ENCODE peak calls at places on chromosomes 4 and X, in six cellular contexts. M, B, K, A, N and H are unnamed samples.
A peak's percentile ranks its signal among the peaks of the same experiment; 100 is the strongest.

GRCh38 chrX:129678176-129678880 is 23.6 kb upstream of the APLN start:
- DNase-seq in B (no peak), N (no peak), A (peak; percentile 37), M (peak; percentile 53), K (peak; percentile 60), H (no peak)

GRCh38 chr4:176163041-176163440 is 32.3 kb downstream of the SPATA4 start:
- DNase-seq in N (no peak), B (no peak), A (no peak), M (no peak), K (no peak), H (no peak)

GRCh38 chrX:37745835-37746234 is 34.0 kb upstream of the CYBB start:
- DNase-seq in M (no peak), B (no peak), A (no peak), N (no peak), K (no peak), H (no peak)

GRCh38 chr4:82126641-82127040 is 247.2 kb downstream of the HNRNPD start:
- DNase-seq in B (no peak), A (no peak), M (no peak), K (no peak), N (no peak), H (no peak)

GRCh38 chr4:182137343-182137742 is 105.9 kb upstream of the TENM3 start:
- DNase-seq in A (no peak), B (no peak), N (peak; percentile 41), M (no peak), K (no peak), H (no peak)

GRCh38 chrX:130300010-130300282 is 31.2 kb upstream of the ZNF280C start:
- DNase-seq in A (no peak), B (no peak), K (no peak), N (no peak), M (no peak), H (no peak)

GRCh38 chr4:180617203-180617602 is 1626.0 kb upstream of the TENM3 start:
- DNase-seq in N (no peak), A (peak; percentile 31), K (no peak), B (no peak), M (no peak), H (no peak)

GRCh38 chr4:145781306-145781705 is 101.4 kb downstream of the C4orf51 start:
- DNase-seq in K (no peak), N (no peak), B (no peak), A (no peak), M (no peak), H (no peak)

GRCh38 chr4:184382189-184382846 is 92.0 kb downstream of the IRF2 start:
- DNase-seq in N (no peak), A (no peak), M (no peak), B (no peak), K (no peak), H (no peak)

GRCh38 chrX:153632612-153632980 is 14.4 kb upstream of the DUSP9 start:
- DNase-seq in K (no peak), M (no peak), N (no peak), A (no peak), B (no peak), H (no peak)

GRCh38 chr4:23877758-23878229 is 12.1 kb downstream of the PPARGC1A start:
- DNase-seq in A (peak; percentile 67), K (no peak), B (no peak), M (no peak), N (peak; percentile 49), H (no peak)

GRCh38 chr4:76582074-76582816 is 147.2 kb downstream of the SHROOM3 start:
- DNase-seq in M (no peak), N (no peak), K (no peak), B (no peak), A (peak; percentile 39), H (peak; percentile 64)

GRCh38 chr4:184534511-184535391 is 60.4 kb upstream of the IRF2 start:
- DNase-seq in N (peak; percentile 72), K (no peak), A (no peak), M (no peak), B (no peak), H (peak; percentile 55)

DNA sequence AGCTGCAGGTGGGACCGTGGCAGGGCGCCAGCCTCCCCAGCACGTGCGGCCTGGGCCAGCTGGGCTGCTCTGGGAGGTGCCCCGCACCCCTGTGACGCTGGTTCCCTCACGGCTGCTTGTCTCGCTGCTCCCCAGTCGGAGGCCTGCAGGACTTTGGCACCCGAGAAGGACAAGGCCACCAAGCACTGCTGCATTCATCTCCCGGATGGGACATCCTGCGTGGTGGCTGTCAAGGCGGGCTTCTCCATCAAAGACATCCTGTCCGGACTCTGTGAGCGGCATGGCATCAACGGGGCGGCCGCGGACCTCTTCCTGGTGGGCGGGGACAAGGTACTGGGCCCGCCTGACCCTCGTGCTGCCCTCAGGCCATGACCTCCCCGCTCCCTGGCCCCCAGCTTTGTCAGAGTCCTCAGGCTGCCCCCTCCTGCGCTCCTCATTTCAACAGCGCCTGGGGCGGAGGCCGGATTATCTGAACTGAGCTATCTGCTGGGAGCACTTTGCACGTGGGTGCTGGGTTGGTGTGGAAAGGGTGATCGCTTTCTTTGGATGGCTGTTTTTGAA is 19.4 kb upstream of the HGFAC start:
- DNase-seq in A (no peak), B (no peak), N (no peak), K (peak; percentile 8), M (no peak), H (no peak)
- H3K36me3 ChIP-seq in A (no peaks in the 10 kb centered on the region), B (no peaks in the 10 kb centered on the region), N (peaks cover 3% of the 10 kb centered on the region), K (no peaks in the 10 kb centered on the region), M (no peaks in the 10 kb centered on the region), H (peaks cover 5% of the 10 kb centered on the region)

DNA sequence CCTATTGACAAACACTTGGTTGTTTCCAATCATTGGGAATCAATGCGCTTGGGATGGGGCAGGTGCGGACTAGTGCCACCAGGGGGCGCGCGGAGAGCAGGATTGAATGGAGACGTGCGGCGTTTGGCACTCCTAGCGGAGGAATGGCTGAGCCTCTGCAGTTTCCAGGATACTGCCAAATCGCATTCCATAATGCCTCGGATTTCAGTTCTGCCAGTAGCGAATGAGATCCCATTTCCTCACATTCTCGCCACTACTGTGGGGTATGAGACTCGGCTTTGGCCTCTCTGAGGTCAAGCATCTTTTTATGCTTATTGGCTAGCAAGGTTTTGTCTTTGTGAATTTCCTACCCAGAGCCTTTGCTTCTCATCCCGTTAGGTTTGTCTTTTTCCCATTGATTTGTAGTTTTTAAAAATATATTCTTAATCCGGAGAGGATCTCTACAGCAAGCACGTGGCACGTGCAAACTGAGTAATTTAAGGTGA is 28.7 kb downstream of the CLDN34 start:
- DNase-seq in K (peak; percentile 86), M (peak; percentile 88), B (peak; percentile 35), N (peak; percentile 67), A (peak; percentile 71), H (no peak)
- TF ChIP-seq CTCF in K (peak; percentile 94), M (peak; percentile 74), B (peak; percentile 92), N (peak; percentile 93), A (peak; percentile 89), H (peak; percentile 88)

GRCh38 chr4:153447175-153447887 is 18.8 kb upstream of the TMEM131L start:
- DNase-seq in N (no peak), K (no peak), M (no peak), B (no peak), A (no peak), H (no peak)
- H3K4me3 ChIP-seq in N (no peak overlapping the region), K (no peak overlapping the region), M (no peak overlapping the region), B (no peak overlapping the region), A (no peak overlapping the region), H (no peak overlapping the region)

GRCh38 chrX:47221756-47222155 is 3.3 kb downstream of the CDK16 start:
- DNase-seq in K (no peak), B (no peak), M (peak; percentile 31), N (no peak), A (no peak), H (no peak)

GRCh38 chrX:47222776-47223350 is 4.4 kb downstream of the CDK16 start:
- DNase-seq in N (no peak), B (no peak), M (peak; percentile 24), A (peak; percentile 22), K (no peak), H (no peak)

GRCh38 chrX:47224266-47224895 is 5.9 kb downstream of the CDK16 start:
- DNase-seq in A (no peak), K (no peak), M (peak; percentile 22), N (no peak), B (no peak), H (no peak)

GRCh38 chrX:47224896-47225290 is 6.4 kb downstream of the CDK16 start:
- DNase-seq in A (no peak), M (peak; percentile 21), B (no peak), K (no peak), N (no peak), H (no peak)

GRCh38 chrX:47223476-47224250 is 5.2 kb downstream of the CDK16 start:
- DNase-seq in M (peak; percentile 26), N (no peak), B (no peak), K (no peak), A (no peak), H (no peak)
- H3K36me3 ChIP-seq in M (no peaks in the 10 kb centered on the region), N (peaks cover 53% of the 10 kb centered on the region), B (peaks cover 21% of the 10 kb centered on the region), K (peaks cover 7% of the 10 kb centered on the region), A (peaks cover 35% of the 10 kb centered on the region), H (peaks cover 19% of the 10 kb centered on the region)

GRCh38 chr4:54852602-54853001 is 194.8 kb downstream of the KIT start:
- DNase-seq in M (no peak), N (no peak), B (no peak), A (no peak), K (no peak), H (no peak)
- TF ChIP-seq CTCF in M (no peak), N (no peak), B (no peak), A (no peak), K (no peak), H (no peak)

GRCh38 chr4:25112349-25113008 is 47.8 kb downstream of the SEPSECS start:
- DNase-seq in B (no peak), A (no peak), K (no peak), M (no peak), N (no peak), H (no peak)
- H3K4me3 ChIP-seq in B (no peak overlapping the region), A (no peak overlapping the region), K (no peak overlapping the region), M (no peak overlapping the region), N (no peak overlapping the region), H (no peak overlapping the region)

DNA sequence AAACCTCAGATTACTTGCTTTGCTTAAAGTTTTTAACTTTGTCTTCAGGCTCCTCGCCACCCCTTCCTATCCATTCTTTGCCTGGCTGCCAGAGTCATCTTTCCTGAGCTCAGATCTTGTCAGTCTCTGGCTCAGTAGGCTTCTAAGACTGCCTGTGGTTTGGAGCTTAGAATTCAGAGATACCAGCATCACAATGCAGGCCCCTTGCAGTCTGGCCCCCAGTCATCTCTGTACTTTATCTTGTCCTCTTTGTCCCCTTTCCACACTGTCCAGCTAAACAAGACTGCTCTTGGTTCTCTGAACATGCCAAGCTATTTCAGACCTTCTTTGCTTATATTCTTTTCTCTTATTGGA is 3.0 kb downstream of the KIAA0232 start:
- DNase-seq in B (no peak), K (no peak), M (no peak), N (no peak), A (no peak), H (no peak)
- H3K36me3 ChIP-seq in B (no peaks in the 10 kb centered on the region), K (no peaks in the 10 kb centered on the region), M (no peaks in the 10 kb centered on the region), N (no peaks in the 10 kb centered on the region), A (peaks cover 6% of the 10 kb centered on the region), H (no peaks in the 10 kb centered on the region)